ENCODE peak calls at places on chromosome 6, in five cellular contexts. L, J, Q, R and I are unnamed samples.

GRCh38 chr6:16901777-16902176 is 140.5 kb upstream of the ATXN1 start:
- DNase-seq in L (no peak), J (no peak), Q (no peak), R (no peak), I (no peak)

GRCh38 chr6:44110966-44111365 is 16.3 kb downstream of the MRPL14 start:
- DNase-seq in L (no peak), J (no peak), Q (no peak), R (no peak), I (no peak)

GRCh38 chr6:160417550-160417949 is 69.4 kb downstream of the SLC22A3 start:
- DNase-seq in L (no peak), J (no peak), Q (no peak), R (no peak), I (no peak)

GRCh38 chr6:116648161-116648560 is 20.4 kb downstream of the ZUP1 start:
- DNase-seq in L (no peak), J (no peak), Q (no peak), R (no peak), I (no peak)

GRCh38 chr6:33733294-33734007 is 13.3 kb downstream of the IP6K3 start:
- DNase-seq in L (no peak), J (no peak), Q (no peak), R (no peak), I (no peak)

GRCh38 chr6:142749556-142749955 is 195.4 kb downstream of the HIVEP2 start:
- DNase-seq in L (no peak), J (no peak), Q (no peak), R (no peak), I (no peak)

GRCh38 chr6:53014744-53015143 is 19.7 kb upstream of the GSTA4 start:
- DNase-seq in L (no peak), J (no peak), Q (no peak), R (no peak), I (no peak)

GRCh38 chr6:145235207-145235606 is 500.1 kb downstream of the EPM2A start:
- DNase-seq in L (no peak), J (no peak), Q (no peak), R (no peak), I (no peak)